ENCODE peak calls at places on chromosome 12, in seven cellular contexts. K, P, W, A, F, O and H are unnamed samples.

GRCh38 chr12:98736352-98737326 is 91.5 kb downstream of the APAF1 start:
- DNase-seq in W (no peak), F (peak; percentile 85), A (no peak), O (peak; percentile 42), K (no peak), P (no peak), H (no peak)

GRCh38 chr12:44947163-44947562 is 71.0 kb upstream of the NELL2 start:
- DNase-seq in F (no peak), K (no peak), A (no peak), O (no peak), W (no peak), P (no peak), H (no peak)

GRCh38 chr12:30796508-30796780 is 41.7 kb upstream of the CAPRIN2 start:
- DNase-seq in A (no peak), W (no peak), P (peak; percentile 27), O (peak; percentile 45), K (no peak), F (no peak), H (no peak)

GRCh38 chr12:29519585-29520182 is 22.2 kb upstream of the OVCH1 start:
- DNase-seq in W (peak; percentile 22), F (peak; percentile 70), P (no peak), O (peak; percentile 27), A (peak; percentile 29), K (no peak), H (no peak)

GRCh38 chr12:85179680-85180300 is 100.2 kb upstream of the ALX1 start:
- DNase-seq in A (no peak), K (no peak), F (no peak), W (no peak), P (no peak), O (no peak), H (no peak)

GRCh38 chr12:56086096-56086495 is 6.1 kb downstream of the ERBB3 start:
- DNase-seq in K (no peak), W (peak; percentile 77), P (no peak), A (no peak), F (no peak), O (peak; percentile 76), H (no peak)

GRCh38 chr12:27261866-27262265 is 17.8 kb downstream of the STK38L start:
- DNase-seq in A (no peak), K (no peak), F (no peak), O (no peak), W (no peak), P (no peak), H (no peak)

GRCh38 chr12:89366676-89367364 is 14.5 kb upstream of the DUSP6 start:
- DNase-seq in F (no peak), K (no peak), O (no peak), A (no peak), W (no peak), P (no peak), H (no peak)

GRCh38 chr12:76417116-76417515 is 68.9 kb upstream of the BBS10 start:
- DNase-seq in O (no peak), F (no peak), A (no peak), K (no peak), W (no peak), P (no peak), H (no peak)

GRCh38 chr12:68855771-68856170 is 47.8 kb downstream of the MDM2 start:
- DNase-seq in P (no peak), W (no peak), O (no peak), K (no peak), F (no peak), A (no peak), H (no peak)

GRCh38 chr12:106585862-106586534 is 3.2 kb downstream of the RFX4 start:
- DNase-seq in P (no peak), W (no peak), K (no peak), A (no peak), O (no peak), F (peak; percentile 91), H (no peak)

GRCh38 chr12:124511259-124511985 is 56.0 kb downstream of the NCOR2 start:
- DNase-seq in W (no peak), K (no peak), F (no peak), A (no peak), P (no peak), O (no peak), H (no peak)

GRCh38 chr12:124514145-124514995 is 53.0 kb downstream of the NCOR2 start:
- DNase-seq in W (no peak), K (no peak), F (no peak), A (no peak), P (no peak), O (no peak), H (no peak)

GRCh38 chr12:124510301-124510970 is 57.0 kb downstream of the NCOR2 start:
- DNase-seq in P (peak; percentile 53), K (no peak), W (peak; percentile 52), O (peak; percentile 59), A (no peak), F (peak; percentile 81), H (no peak)

GRCh38 chr12:124513297-124513867 is 54.0 kb downstream of the NCOR2 start:
- DNase-seq in F (peak; percentile 95), P (no peak), A (no peak), O (no peak), K (no peak), W (no peak), H (no peak)

DNA sequence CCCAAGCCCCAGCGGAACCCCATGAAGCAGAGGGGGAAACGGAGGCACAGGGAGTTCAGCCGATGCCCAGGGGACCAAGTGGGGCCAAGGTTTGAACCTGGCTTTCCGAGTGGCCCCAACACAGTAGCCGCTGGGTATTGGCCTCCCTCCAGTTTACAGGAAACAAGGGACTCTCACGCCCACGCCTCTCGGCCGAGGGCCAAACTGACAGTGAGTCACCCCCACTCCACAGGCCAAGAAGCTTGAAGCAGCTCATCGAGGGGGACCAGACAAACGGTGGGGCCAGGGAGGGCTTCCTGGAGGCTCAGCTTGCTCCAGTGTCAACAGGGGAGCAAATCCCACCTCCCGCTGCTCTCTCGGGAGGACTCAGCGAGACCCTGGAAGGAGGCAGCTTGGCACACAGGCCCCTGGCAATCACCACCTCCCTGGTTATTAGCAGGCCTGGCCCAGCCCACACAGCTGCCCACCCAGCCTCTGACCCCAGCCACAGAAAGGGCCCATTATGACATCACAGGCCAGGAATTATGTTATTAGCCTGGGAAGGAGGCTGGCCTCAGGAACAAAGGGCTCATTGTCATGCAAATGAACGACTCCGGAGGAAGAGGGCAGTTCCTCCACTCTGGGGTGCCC is 54.6 kb downstream of the NCOR2 start:
- DNase-seq in K (peak; percentile 86), A (peak; percentile 93), F (peak; percentile 97), O (peak; percentile 79), W (peak; percentile 89), P (peak; percentile 93), H (peak; percentile 88)
- H3K4me1 ChIP-seq in K (peaks cover 100% of the 10 kb centered on the region), A (peaks cover 75% of the 10 kb centered on the region), F (peaks cover 16% of the 10 kb centered on the region), O (peaks cover 83% of the 10 kb centered on the region), W (peaks cover 51% of the 10 kb centered on the region), P (peaks cover 86% of the 10 kb centered on the region), H (peaks cover 87% of the 10 kb centered on the region)

GRCh38 chr12:54017845-54018607 is 9.2 kb downstream of the HOXC8 start:
- DNase-seq in O (peak; percentile 81), P (peak; percentile 88), K (peak; percentile 43), W (peak; percentile 36), F (peak; percentile 96), A (peak; percentile 84), H (peak; percentile 68)

GRCh38 chr12:54019924-54020586 is 8.2 kb upstream of the HOXC6 start:
- DNase-seq in A (no peak), P (no peak), F (peak; percentile 49), W (no peak), O (no peak), K (no peak), H (no peak)

GRCh38 chr12:54020587-54020969 is 7.7 kb upstream of the HOXC6 start:
- DNase-seq in P (no peak), F (no peak), O (no peak), W (no peak), A (no peak), K (no peak), H (no peak)

GRCh38 chr12:54018608-54018984 is 9.6 kb upstream of the HOXC6 start:
- DNase-seq in P (peak; percentile 70), A (no peak), W (no peak), F (peak; percentile 81), O (no peak), K (no peak), H (no peak)

DNA sequence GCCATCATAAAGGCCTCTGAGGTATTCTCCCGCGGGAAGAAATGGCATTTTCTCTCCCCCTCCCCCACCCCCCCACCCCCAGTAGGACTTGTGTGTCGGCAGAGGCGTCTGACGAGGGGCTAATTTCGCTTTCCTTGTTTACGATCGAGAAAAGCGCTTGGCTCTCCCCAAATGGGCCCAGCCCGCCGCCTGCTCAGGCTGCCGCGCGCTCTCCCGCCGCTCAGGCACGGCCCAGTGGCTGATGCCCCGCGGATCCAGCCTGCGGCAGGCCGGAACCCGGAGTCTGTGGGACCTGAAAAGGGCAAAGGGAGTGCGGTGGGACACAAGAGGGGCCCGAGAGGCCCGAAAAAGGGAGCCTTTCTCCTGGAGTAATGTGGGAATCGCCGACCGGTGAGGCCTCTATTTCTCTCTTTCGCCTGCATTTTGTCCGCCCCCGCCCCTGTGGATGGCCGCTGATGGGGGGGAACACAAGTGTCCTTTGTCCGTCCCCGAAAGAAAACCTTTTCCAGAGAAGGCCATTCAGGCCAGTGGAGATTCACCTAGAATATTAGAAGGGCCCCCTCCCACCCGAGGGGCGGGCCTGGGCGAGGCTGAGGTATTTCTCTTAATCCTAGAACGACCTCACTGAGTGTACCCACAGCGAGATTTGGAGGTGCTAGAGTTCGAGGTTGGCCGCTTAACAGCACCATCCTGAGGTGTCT is 9.0 kb upstream of the HOXC6 start:
- DNase-seq in A (no peak), K (no peak), F (peak; percentile 90), P (no peak), O (no peak), W (no peak), H (no peak)
- H3K4me3 ChIP-seq in A (no peak overlapping the region), K (peak overlapping the region; percentile 66), F (no peak overlapping the region), P (peak overlapping the region; percentile 77), O (no peak overlapping the region), W (no peak overlapping the region), H (no peak overlapping the region)

DNA sequence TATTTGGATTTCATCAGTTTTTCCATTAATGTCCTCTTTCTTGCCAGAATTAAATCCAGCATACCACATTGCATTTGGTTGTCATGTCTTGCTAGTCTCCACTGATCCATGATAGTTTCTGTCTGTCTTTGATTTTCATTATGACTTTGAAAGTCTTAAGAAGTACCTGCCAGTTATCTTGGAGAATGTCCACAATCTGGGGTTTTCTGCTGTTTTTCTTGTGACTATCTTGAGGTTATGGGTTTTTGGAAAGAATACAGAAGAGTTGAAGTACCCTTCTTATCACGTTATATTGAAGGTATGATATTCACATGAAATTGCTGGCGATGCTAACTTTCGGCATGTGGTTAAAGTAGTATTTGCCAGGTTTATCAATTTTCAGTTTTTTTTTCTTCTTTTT is 282.3 kb upstream of the PRICKLE1 start:
- DNase-seq in F (no peak), O (no peak), W (no peak), K (no peak), A (no peak), P (no peak), H (no peak)
- H3K27ac ChIP-seq in F (no peak overlapping the region), O (no peak overlapping the region), W (no peak overlapping the region), K (no peak overlapping the region), A (no peak overlapping the region), P (no peak overlapping the region), H (no peak overlapping the region)

DNA sequence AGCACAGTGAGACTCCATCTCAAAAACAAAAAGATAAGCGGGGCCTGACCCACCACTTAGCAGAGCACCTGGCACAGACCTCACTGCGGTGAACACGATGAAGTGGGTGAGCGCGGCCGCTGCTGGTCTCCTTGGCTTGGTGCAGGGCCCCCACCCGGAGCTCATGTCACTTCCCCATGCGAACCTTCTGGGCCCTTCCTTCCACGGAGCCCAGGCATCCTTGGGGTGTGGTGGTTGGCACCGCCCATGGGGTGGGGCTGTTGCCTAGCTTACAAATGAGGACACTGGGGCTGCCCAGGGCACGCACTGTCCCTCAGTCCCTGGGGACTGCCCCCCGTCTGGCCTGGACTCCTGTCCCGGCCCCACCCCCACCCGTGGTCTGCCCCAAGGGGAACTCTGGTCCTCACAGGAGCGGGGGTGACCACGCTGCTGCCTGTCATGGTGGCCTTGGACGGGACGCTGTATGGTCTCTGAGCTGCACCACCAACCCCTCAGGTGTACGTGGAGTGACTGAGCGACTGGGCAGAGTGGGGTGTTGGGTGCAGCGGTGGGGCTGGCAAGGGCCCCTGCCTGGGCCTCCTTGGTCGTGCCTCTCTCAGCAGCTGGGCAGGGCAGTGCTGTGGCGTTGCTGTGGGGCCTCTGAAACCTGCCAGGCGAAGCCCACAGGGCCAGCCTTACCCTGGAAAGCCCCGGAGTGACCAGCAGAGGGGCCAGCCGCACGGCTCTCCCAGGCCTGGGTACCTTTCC is 15.3 kb downstream of the FBRSL1 start:
- DNase-seq in W (peak; percentile 56), K (peak; percentile 47), P (peak; percentile 47), F (no peak), A (no peak), O (peak; percentile 42), H (peak; percentile 82)
- H3K4me1 ChIP-seq in W (peaks cover 12% of the 10 kb centered on the region), K (peaks cover 87% of the 10 kb centered on the region), P (peaks cover 70% of the 10 kb centered on the region), F (peaks cover 9% of the 10 kb centered on the region), A (peaks cover 17% of the 10 kb centered on the region), O (peaks cover 84% of the 10 kb centered on the region), H (peaks cover 67% of the 10 kb centered on the region)